ENCODE peak calls at places on chromosomes 13 and 19, in five cellular contexts. P is IMR-90; Y is brain microvascular endothelial cell; O is CD4-positive, alpha-beta T cell; N is uterus. H is an unnamed sample.

GRCh38 chr13:77306458-77306857 is 20.4 kb downstream of the MYCBP2 start:
- DNase-seq in O (no peak), Y (no peak), P (no peak), N (no peak), H (no peak)

GRCh38 chr13:24512208-24513068 is at the start of gene PARP4:
- DNase-seq in Y (peak), P (peak), N (peak), O (peak), H (peak)

GRCh38 chr13:107250626-107251025 is 682.7 kb upstream of the ARGLU1 start:
- DNase-seq in N (no peak), Y (no peak), O (no peak), P (peak), H (no peak)

GRCh38 chr19:45878043-45878794 is 7.7 kb downstream of the IRF2BP1 start:
- DNase-seq in Y (no peak), N (no peak), P (no peak), O (no peak), H (no peak)

GRCh38 chr13:110238795-110239194 is 68.2 kb downstream of the COL4A1 start:
- DNase-seq in P (no peak), Y (no peak), N (no peak), O (no peak), H (no peak)

GRCh38 chr19:41563847-41564514 is 12.0 kb upstream of the CEACAM21 start:
- DNase-seq in Y (no peak), P (no peak), O (peak), N (no peak), H (no peak)

GRCh38 chr13:101390461-101390860 is 25.8 kb downstream of the NALCN start:
- DNase-seq in N (no peak), P (peak), Y (no peak), O (no peak), H (no peak)

GRCh38 chr13:50213526-50213925 is 198.3 kb downstream of the KCNRG start:
- DNase-seq in Y (no peak), O (no peak), N (no peak), P (no peak), H (no peak)

GRCh38 chr13:112083971-112084370 is 17.0 kb downstream of the SOX1 start:
- DNase-seq in P (no peak), Y (no peak), O (no peak), N (no peak), H (no peak)

GRCh38 chr13:27290715-27291114 is 20.1 kb downstream of the RASL11A start:
- DNase-seq in N (no peak), P (no peak), Y (no peak), O (no peak), H (no peak)

GRCh38 chr19:2495130-2495641 is 19.3 kb downstream of the GADD45B start:
- DNase-seq in P (peak), N (peak), Y (no peak), O (peak), H (no peak)

GRCh38 chr13:114000151-114001040 is 26.5 kb upstream of the C13orf46 start:
- DNase-seq in Y (no peak), P (no peak), N (no peak), O (no peak), H (no peak)

GRCh38 chr19:400976-401835 is 7.7 kb downstream of the C2CD4C start:
- DNase-seq in Y (no peak), O (no peak), P (no peak), N (no peak), H (no peak)

GRCh38 chr13:110683203-110683883 is 22.6 kb downstream of the CARS2 start:
- DNase-seq in Y (no peak), O (peak), N (no peak), P (peak), H (no peak)

GRCh38 chr13:45538382-45538781 is 73.6 kb downstream of the COG3 start:
- DNase-seq in P (no peak), Y (no peak), N (no peak), O (no peak), H (no peak)

GRCh38 chr19:19352823-19353222 is 32.2 kb downstream of the MAU2 start:
- DNase-seq in P (no peak), Y (no peak), O (no peak), N (no peak), H (no peak)

GRCh38 chr19:2820112-2820702 is 539 bp downstream of the ZNF554 start:
- DNase-seq in P (no peak), O (no peak), Y (no peak), N (peak), H (no peak)

GRCh38 chr19:30330266-30330665 is 41.9 kb upstream of the ZNF536 start:
- DNase-seq in O (no peak), P (no peak), N (no peak), Y (no peak), H (no peak)
- TF ChIP-seq CTCF in O (no peak), P (no peak), N (no peak), Y (no peak), H (no peak)

GRCh38 chr13:33265133-33265532 is 20.4 kb downstream of the STARD13 start:
- DNase-seq in Y (no peak), O (no peak), P (no peak), N (no peak), H (no peak)
- TF ChIP-seq CTCF in Y (no peak), O (no peak), P (no peak), N (no peak), H (no peak)

DNA sequence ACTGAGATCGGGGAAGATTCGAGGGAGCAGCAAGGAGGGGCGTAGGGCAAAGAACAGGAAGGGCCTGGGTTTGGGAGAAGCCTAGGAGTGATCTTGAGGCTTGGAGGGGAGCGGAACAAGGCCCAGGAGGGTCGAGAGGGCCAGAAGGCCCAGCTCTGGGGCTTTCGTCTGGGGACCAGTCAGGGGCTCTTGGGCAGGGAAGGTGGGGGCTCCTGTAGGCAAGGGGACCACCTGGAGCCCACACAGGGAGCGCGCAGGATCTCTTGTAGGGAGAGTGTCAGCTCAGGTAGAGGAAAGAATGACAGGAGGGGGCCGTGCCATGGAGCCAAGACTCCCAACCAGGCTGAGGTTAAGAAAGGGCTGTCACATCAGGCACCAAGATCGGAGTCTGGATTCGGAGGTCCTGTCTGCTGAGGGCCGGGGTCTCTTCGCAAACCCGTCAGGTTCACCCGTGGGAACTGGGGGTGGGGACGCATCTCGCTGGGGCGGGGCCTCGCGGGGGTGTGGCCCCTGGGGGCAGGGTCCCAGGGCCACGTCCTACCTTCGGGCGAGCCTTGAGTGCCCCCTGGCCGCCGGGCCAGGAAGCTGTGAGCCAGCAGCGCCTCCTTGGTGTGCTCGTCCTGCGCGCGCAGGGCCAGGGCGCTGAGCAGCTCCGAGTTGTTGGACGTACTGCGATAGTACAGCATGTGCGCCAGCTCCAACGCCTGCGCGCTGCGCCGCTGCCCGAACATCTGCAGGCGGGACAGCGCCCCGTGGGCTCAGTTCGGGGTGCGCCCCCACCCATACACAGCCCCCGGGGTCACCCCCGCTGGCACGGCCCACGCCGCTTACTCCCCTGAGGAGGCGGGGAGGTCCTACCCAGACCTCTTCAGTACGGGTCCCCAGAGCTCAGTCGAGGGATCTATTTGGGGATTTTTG is 8.4 kb downstream of the EMP3 start:
- DNase-seq in N (peak), O (peak), Y (peak), P (peak), H (peak)
- TF ChIP-seq CTCF in N (peak), O (peak), Y (peak), P (peak), H (no peak)

GRCh38 chr19:52248256-52248655 is 21.1 kb upstream of the ZNF766 start:
- DNase-seq in Y (peak), O (peak), N (peak), P (peak), H (no peak)
- TF ChIP-seq CTCF in Y (peak), O (peak), N (peak), P (peak), H (no peak)

GRCh38 chr13:97268772-97269171 is 46.6 kb downstream of the MBNL2 start:
- DNase-seq in O (no peak), N (no peak), P (no peak), Y (no peak), H (no peak)
- TF ChIP-seq CTCF in O (no peak), N (no peak), P (peak), Y (peak), H (no peak)

DNA sequence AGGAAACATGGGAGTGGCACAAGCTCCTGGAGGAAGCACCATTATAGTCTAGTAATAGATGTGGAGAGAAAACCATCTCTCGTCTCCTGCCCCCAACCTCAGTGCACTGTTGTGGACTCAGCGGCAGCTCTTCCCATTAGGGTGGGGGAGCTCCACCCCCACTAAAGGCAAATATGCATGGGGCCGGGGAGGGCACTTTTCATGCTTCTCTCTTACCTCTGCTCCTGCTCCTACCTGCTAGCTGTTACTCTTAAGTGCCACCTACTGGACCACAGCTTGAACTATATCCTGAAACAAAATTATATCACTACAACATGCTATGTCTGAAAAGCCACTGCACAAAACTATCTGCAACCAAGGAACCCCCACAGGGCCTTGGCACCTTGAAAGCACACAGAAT is 112.6 kb upstream of the DACH1 start:
- DNase-seq in P (no peak), N (no peak), O (no peak), Y (peak), H (no peak)
- TF ChIP-seq CTCF in P (no peak), N (no peak), O (no peak), Y (peak), H (no peak)

GRCh38 chr13:64680739-64681138 is 2549.4 kb downstream of the PCDH9 start:
- DNase-seq in P (no peak), N (no peak), O (no peak), Y (no peak), H (no peak)

GRCh38 chr13:64688893-64689677 is 2541.1 kb downstream of the PCDH9 start:
- DNase-seq in O (no peak), N (no peak), P (peak), Y (peak), H (no peak)

GRCh38 chr13:64684108-64684507 is 2546.0 kb downstream of the PCDH9 start:
- DNase-seq in N (no peak), O (no peak), Y (no peak), P (no peak), H (no peak)

GRCh38 chr13:64684685-64685431 is 2545.3 kb downstream of the PCDH9 start:
- DNase-seq in Y (peak), O (no peak), P (peak), N (no peak), H (no peak)
- TF ChIP-seq CTCF in Y (no peak), O (no peak), P (no peak), N (no peak), H (no peak)